ENCODE peak calls at places on chromosome 16, in eight cellular contexts. S, L, D, A, Q, T, H and B are unnamed samples.

GRCh38 chr16:70781800-70782199 is 19.2 kb downstream of the VAC14 start:
- DNase-seq in L (no peak), A (no peak), D (no peak), S (no peak), Q (no peak), T (no peak), H (no peak), B (no peak)

GRCh38 chr16:16016388-16016964 is 67.1 kb downstream of the ABCC1 start:
- DNase-seq in S (no peak), H (no peak), T (no peak), Q (no peak), L (no peak), A (no peak), D (no peak), B (no peak)

GRCh38 chr16:50591800-50592771 is 43.9 kb downstream of the NKD1 start:
- DNase-seq in T (no peak), D (peak), A (no peak), L (no peak), Q (peak), H (no peak), S (peak), B (peak)

GRCh38 chr16:55555436-55555835 is 11.0 kb upstream of the CAPNS2 start:
- DNase-seq in T (no peak), H (no peak), S (no peak), Q (no peak), D (no peak), A (no peak), L (no peak), B (no peak)

GRCh38 chr16:31477220-31478216 is 5.4 kb upstream of the SLC5A2 start:
- DNase-seq in D (no peak), T (no peak), A (peak), L (no peak), Q (no peak), H (no peak), S (no peak), B (no peak)

GRCh38 chr16:73505178-73505968 is 457.4 kb upstream of the ZFHX3 start:
- DNase-seq in H (no peak), A (no peak), S (no peak), D (no peak), T (no peak), L (no peak), Q (no peak), B (no peak)

GRCh38 chr16:66915041-66915440 is 3.6 kb downstream of the CDH16 start:
- DNase-seq in S (no peak), L (no peak), T (no peak), A (no peak), D (no peak), H (no peak), Q (no peak), B (no peak)

GRCh38 chr16:84832488-84833141 is 12.8 kb downstream of the CRISPLD2 start:
- DNase-seq in D (no peak), T (no peak), L (no peak), H (no peak), S (no peak), Q (no peak), A (no peak), B (peak)

GRCh38 chr16:24409045-24409444 is 130.3 kb upstream of the RBBP6 start:
- DNase-seq in T (no peak), Q (no peak), A (no peak), S (no peak), L (peak), H (no peak), D (no peak), B (no peak)

GRCh38 chr16:49378238-49378637 is 4.6 kb downstream of the C16orf78 start:
- DNase-seq in L (no peak), S (no peak), H (no peak), T (no peak), A (no peak), D (no peak), Q (no peak), B (no peak)

GRCh38 chr16:55577888-55578287 is 11.4 kb downstream of the CAPNS2 start:
- DNase-seq in T (no peak), Q (no peak), L (no peak), S (no peak), A (no peak), H (no peak), D (no peak), B (no peak)

GRCh38 chr16:84048306-84048705 is 5.7 kb upstream of the SLC38A8 start:
- DNase-seq in T (no peak), D (no peak), A (peak), H (no peak), L (peak), Q (no peak), S (no peak), B (peak)

GRCh38 chr16:73697336-73697735 is 599.3 kb upstream of the PSMD7 start:
- DNase-seq in Q (no peak), L (no peak), A (no peak), T (no peak), D (no peak), H (no peak), S (no peak), B (no peak)

GRCh38 chr16:86033016-86033474 is 134.1 kb downstream of the IRF8 start:
- DNase-seq in D (peak), S (peak), Q (no peak), T (no peak), H (no peak), A (no peak), L (no peak), B (peak)

GRCh38 chr16:82368041-82368440 is 198.0 kb upstream of the MPHOSPH6 start:
- DNase-seq in A (peak), H (no peak), T (no peak), S (peak), D (peak), Q (no peak), L (no peak), B (peak)

GRCh38 chr16:75379911-75380847 is 53.1 kb downstream of the CFDP1 start:
- DNase-seq in Q (no peak), D (no peak), S (no peak), T (peak), A (peak), H (peak), L (no peak), B (no peak)

GRCh38 chr16:11183035-11183812 is 72.8 kb downstream of the SOCS1 start:
- DNase-seq in Q (no peak), S (no peak), L (no peak), D (no peak), T (no peak), H (no peak), A (no peak), B (no peak)

GRCh38 chr16:27803775-27804549 is 254.0 kb downstream of the KATNIP start:
- DNase-seq in L (no peak), S (no peak), D (no peak), H (no peak), T (no peak), Q (no peak), A (no peak), B (no peak)

GRCh38 chr16:54178491-54178976 is 108.1 kb downstream of the IRX3 start:
- DNase-seq in A (no peak), L (peak), S (no peak), H (no peak), D (no peak), Q (peak), T (no peak), B (no peak)